ENCODE peak calls at places on chromosome 7, in eight cellular contexts. I is OCI-LY7, K is PC-9, M is right atrium auricular region, D is H9, A is uterus, Q is kidney, P is fibroblast of lung. E is an unnamed sample.

GRCh38 chr7:1156782-1157535 is 3.0 kb downstream of the ZFAND2A start:
- DNase-seq in Q (peak; percentile 36), I (no peak), P (peak; percentile 47), A (no peak), D (no peak), K (peak; percentile 100), M (no peak), E (no peak)

GRCh38 chr7:151756076-151756731 is 120.7 kb downstream of the PRKAG2 start:
- DNase-seq in M (no peak), Q (peak; percentile 74), P (peak; percentile 71), K (peak; percentile 43), A (no peak), I (no peak), D (no peak), E (no peak)

GRCh38 chr7:155380221-155380861 is 77.6 kb upstream of the EN2 start:
- DNase-seq in P (peak; percentile 52), Q (peak; percentile 80), A (peak; percentile 48), I (peak; percentile 68), D (peak; percentile 79), K (peak; percentile 46), M (peak; percentile 63), E (peak; percentile 71)

GRCh38 chr7:2729893-2730716 is 42.1 kb downstream of the AMZ1 start:
- DNase-seq in P (peak; percentile 62), M (no peak), K (no peak), I (no peak), D (no peak), Q (peak; percentile 61), A (peak; percentile 12), E (no peak)

GRCh38 chr7:138785587-138786437 is 12.0 kb upstream of the TMEM213 start:
- DNase-seq in M (no peak), Q (no peak), A (no peak), P (peak; percentile 43), D (no peak), I (no peak), K (peak; percentile 56), E (no peak)

GRCh38 chr7:93821463-93821862 is 69.1 kb downstream of the TFPI2 start:
- DNase-seq in M (no peak), I (no peak), Q (no peak), K (no peak), P (no peak), D (no peak), A (no peak), E (no peak)

GRCh38 chr7:149799397-149800168 is 26.2 kb upstream of the ZNF467 start:
- DNase-seq in P (no peak), D (peak; percentile 79), Q (no peak), I (peak; percentile 63), M (no peak), K (no peak), A (no peak), E (peak; percentile 38)

GRCh38 chr7:91846436-91846835 is 34.1 kb downstream of the MTERF1 start:
- DNase-seq in M (no peak), I (no peak), D (no peak), A (no peak), P (peak; percentile 71), K (no peak), Q (no peak), E (no peak)

GRCh38 chr7:931871-932650 is 22.4 kb downstream of the ADAP1 start:
- DNase-seq in Q (peak; percentile 66), M (no peak), K (no peak), D (no peak), P (no peak), I (no peak), A (no peak), E (no peak)

GRCh38 chr7:26440993-26441636 is 149.5 kb downstream of the SNX10 start:
- DNase-seq in K (no peak), I (no peak), M (no peak), P (no peak), A (no peak), Q (no peak), D (peak; percentile 49), E (no peak)

GRCh38 chr7:831596-832291 is 532 bp upstream of the SUN1 start:
- DNase-seq in A (peak; percentile 73), P (peak; percentile 93), M (no peak), K (peak; percentile 93), D (no peak), I (no peak), Q (peak; percentile 2), E (no peak)

GRCh38 chr7:19939746-19940145 is 166.3 kb upstream of the TMEM196 start:
- DNase-seq in I (no peak), D (no peak), A (no peak), K (no peak), Q (no peak), M (no peak), P (peak; percentile 88), E (no peak)

GRCh38 chr7:518630-519428 is 817 bp downstream of the PDGFA start:
- DNase-seq in D (peak; percentile 74), P (peak; percentile 86), K (peak; percentile 62), A (peak; percentile 79), M (peak; percentile 77), I (no peak), Q (peak; percentile 95), E (no peak)

DNA sequence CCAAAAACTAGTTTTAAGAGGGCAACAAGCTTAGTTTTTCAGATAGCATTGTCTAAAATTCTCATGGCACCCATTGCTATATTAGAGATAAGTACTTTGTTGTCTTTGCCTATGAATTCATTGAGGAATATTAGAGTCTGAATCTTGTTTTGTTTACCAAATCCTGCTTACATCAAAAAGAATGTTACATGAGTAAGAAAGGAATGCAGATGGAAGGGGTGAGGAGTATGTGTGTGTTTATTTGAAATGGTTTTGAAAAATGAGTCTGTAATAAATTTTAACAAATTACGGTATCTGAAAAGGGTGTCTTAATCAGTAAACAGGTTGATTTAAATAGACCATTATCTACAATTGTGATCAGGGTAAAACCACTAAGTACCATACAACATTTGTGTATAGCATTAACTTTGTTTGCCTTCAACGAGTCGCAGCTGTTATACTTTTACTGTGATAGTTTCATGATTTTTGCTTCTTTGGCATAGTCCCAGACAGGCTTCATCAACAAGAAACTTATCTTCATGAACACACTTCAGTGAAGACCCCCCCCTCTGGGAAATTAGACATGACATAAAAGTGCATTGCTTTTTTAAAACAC is 1183.9 kb upstream of the C7orf33 start:
- DNase-seq in I (no peak), A (no peak), M (no peak), Q (no peak), D (no peak), P (peak; percentile 17), K (no peak), E (no peak)
- H3K4me1 ChIP-seq in I (no peaks in the 10 kb centered on the region), A (no peaks in the 10 kb centered on the region), M (no peaks in the 10 kb centered on the region), Q (no peaks in the 10 kb centered on the region), D (no peaks in the 10 kb centered on the region), P (peaks cover 5% of the 10 kb centered on the region), K (no peaks in the 10 kb centered on the region), E (no peaks in the 10 kb centered on the region)

GRCh38 chr7:130896898-130897514 is 163.0 kb upstream of the KLF14 start:
- DNase-seq in I (peak; percentile 72), A (peak; percentile 70), M (no peak), Q (peak; percentile 92), D (peak; percentile 82), K (peak; percentile 50), P (peak; percentile 81), E (peak; percentile 63)
- H3K4me1 ChIP-seq in I (peaks cover 41% of the 10 kb centered on the region), A (peaks cover 20% of the 10 kb centered on the region), M (peaks cover 77% of the 10 kb centered on the region), Q (peaks cover 54% of the 10 kb centered on the region), D (no peaks in the 10 kb centered on the region), K (peaks cover 97% of the 10 kb centered on the region), P (peaks cover 53% of the 10 kb centered on the region), E (peaks cover 15% of the 10 kb centered on the region)

DNA sequence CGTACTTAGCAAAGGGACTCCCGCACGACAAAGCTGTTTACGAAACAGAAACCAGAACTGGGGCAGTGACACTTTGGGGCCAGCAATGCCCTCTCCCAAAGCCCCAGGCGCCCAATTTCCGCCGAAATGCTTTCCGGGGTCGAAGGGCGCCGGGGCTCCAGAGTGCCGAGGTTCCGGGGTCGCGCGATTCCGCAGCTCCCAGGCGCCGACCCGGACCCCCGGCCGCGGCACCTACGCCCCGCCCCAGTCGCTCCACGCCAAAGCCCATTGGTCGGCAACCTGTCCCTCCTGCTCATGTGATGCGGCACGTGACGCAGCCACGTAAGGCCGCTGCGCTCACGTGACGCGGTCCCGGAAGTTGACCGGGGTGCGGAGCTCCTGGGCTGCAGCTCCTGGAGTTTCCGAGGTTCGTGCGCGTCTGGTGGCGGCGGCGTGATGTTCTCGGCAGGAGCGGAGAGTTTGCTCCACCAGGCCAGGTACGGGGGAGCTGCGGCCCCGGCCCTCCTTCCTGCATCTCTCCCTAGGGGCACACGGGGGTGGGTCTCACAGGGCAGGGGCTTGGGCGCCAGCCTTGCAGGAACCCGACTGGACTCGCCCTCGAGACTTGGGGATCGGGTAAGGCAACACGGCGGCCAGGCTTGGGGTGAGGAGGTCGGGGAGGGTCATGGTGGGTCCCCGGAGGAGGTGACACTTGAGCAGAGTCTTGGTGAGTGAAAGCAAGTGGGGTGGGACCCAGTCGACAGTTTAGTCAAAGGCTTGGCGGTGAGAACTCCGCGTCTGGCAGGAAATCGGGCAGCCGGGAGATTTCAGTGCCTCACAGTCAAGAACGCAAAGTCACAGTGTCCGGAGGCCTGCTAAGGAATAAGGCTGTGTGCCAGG is at the start of gene AP5Z1:
- DNase-seq in A (peak; percentile 94), K (peak; percentile 93), D (peak; percentile 96), M (peak; percentile 96), P (peak; percentile 95), I (peak; percentile 97), Q (peak; percentile 99), E (peak; percentile 97)
- H3K4me1 ChIP-seq in A (no peaks in the 10 kb centered on the region), K (peaks cover 16% of the 10 kb centered on the region), D (no peaks in the 10 kb centered on the region), M (peaks cover 32% of the 10 kb centered on the region), P (peaks cover 2% of the 10 kb centered on the region), I (peaks cover 18% of the 10 kb centered on the region), Q (peaks cover 13% of the 10 kb centered on the region), E (peaks cover 7% of the 10 kb centered on the region)

GRCh38 chr7:127813991-127814556 is 162.1 kb downstream of the SND1 start:
- DNase-seq in I (no peak), Q (no peak), A (no peak), K (no peak), D (no peak), P (peak; percentile 57), M (no peak), E (no peak)

GRCh38 chr7:127809285-127809702 is 157.3 kb downstream of the SND1 start:
- DNase-seq in P (peak; percentile 78), K (no peak), I (no peak), Q (no peak), M (no peak), A (no peak), D (no peak), E (no peak)

GRCh38 chr7:127815631-127816145 is 163.7 kb downstream of the SND1 start:
- DNase-seq in Q (no peak), P (no peak), K (no peak), I (no peak), D (no peak), A (no peak), M (no peak), E (no peak)

GRCh38 chr7:127810691-127811660 is 159.0 kb downstream of the SND1 start:
- DNase-seq in I (no peak), A (no peak), P (no peak), D (no peak), Q (no peak), M (no peak), K (no peak), E (no peak)

GRCh38 chr7:127812540-127812939 is 160.5 kb downstream of the SND1 start:
- DNase-seq in M (no peak), Q (no peak), A (no peak), I (no peak), K (no peak), D (no peak), P (no peak), E (no peak)
- H3K4me1 ChIP-seq in M (peaks cover 15% of the 10 kb centered on the region), Q (peaks cover 6% of the 10 kb centered on the region), A (no peaks in the 10 kb centered on the region), I (no peaks in the 10 kb centered on the region), K (no peaks in the 10 kb centered on the region), D (peaks cover 14% of the 10 kb centered on the region), P (peaks cover 16% of the 10 kb centered on the region), E (peaks cover 3% of the 10 kb centered on the region)

E was measured in NT2/D1.